ENCODE peak calls at places on chromosomes 5 and 9, in seven cellular contexts. L is GM13976, P is NCI-H460, C is neural crest cell, T is germinal center, Y is EL, Z is Caki2. F is an unnamed sample.

GRCh38 chr5:74127377-74128338 is 501.7 kb downstream of the ARHGEF28 start:
- DNase-seq in L (no peak), P (no peak), C (no peak), T (no peak), Y (peak), Z (no peak), F (no peak)

GRCh38 chr5:61783481-61783880 is 451.4 kb downstream of the ZSWIM6 start:
- DNase-seq in L (no peak), P (no peak), C (no peak), T (no peak), Y (no peak), Z (no peak), F (no peak)

GRCh38 chr5:80747922-80748321 is 93.1 kb upstream of the DHFR start:
- DNase-seq in L (no peak), P (no peak), C (no peak), T (no peak), Y (no peak), Z (no peak), F (no peak)

GRCh38 chr5:151637676-151638075 is 46.5 kb upstream of the FAT2 start:
- DNase-seq in L (no peak), P (no peak), C (no peak), T (no peak), Y (no peak), Z (no peak), F (no peak)

GRCh38 chr5:134240421-134240962 is 14.6 kb upstream of the PPP2CA start:
- DNase-seq in L (peak), P (no peak), C (no peak), T (peak), Y (no peak), Z (peak), F (peak)

GRCh38 chr5:74272019-74272775 is 368.3 kb downstream of the ENC1 start:
- DNase-seq in L (no peak), P (peak), C (no peak), T (no peak), Y (peak), Z (peak), F (no peak)

GRCh38 chr5:154046486-154046885 is 7.7 kb downstream of the MFAP3 start:
- DNase-seq in L (no peak), P (no peak), C (no peak), T (no peak), Y (no peak), Z (no peak), F (no peak)

GRCh38 chr5:1652873-1653707 is 129.3 kb upstream of the LPCAT1 start:
- DNase-seq in L (no peak), P (no peak), C (no peak), T (peak), Y (no peak), Z (no peak), F (no peak)

GRCh38 chr9:111743275-111743674 is 51.5 kb downstream of the SHOC1 start:
- DNase-seq in L (no peak), P (peak), C (no peak), T (no peak), Y (peak), Z (peak), F (no peak)

GRCh38 chr5:81425569-81425968 is 31.6 kb upstream of the ACOT12 start:
- DNase-seq in L (peak), P (peak), C (no peak), T (peak), Y (peak), Z (peak), F (no peak)

GRCh38 chr5:40791715-40792139 is 6.4 kb downstream of the PRKAA1 start:
- DNase-seq in L (no peak), P (no peak), C (no peak), T (no peak), Y (peak), Z (no peak), F (no peak)

GRCh38 chr5:84249918-84250635 is 134.6 kb downstream of the EDIL3 start:
- DNase-seq in L (no peak), P (peak), C (no peak), T (no peak), Y (peak), Z (peak), F (no peak)

GRCh38 chr9:96014078-96014477 is 138.6 kb downstream of the ERCC6L2 start:
- DNase-seq in L (no peak), P (no peak), C (no peak), T (no peak), Y (no peak), Z (no peak), F (no peak)

GRCh38 chr9:121675969-121676822 is 24.8 kb downstream of the DAB2IP start:
- DNase-seq in L (no peak), P (no peak), C (no peak), T (no peak), Y (no peak), Z (no peak), F (no peak)

GRCh38 chr5:150175536-150175935 is 9.0 kb downstream of the CDX1 start:
- DNase-seq in L (peak), P (peak), C (no peak), T (peak), Y (peak), Z (peak), F (peak)

GRCh38 chr5:95861221-95861857 is 38.8 kb upstream of the GLRX start:
- DNase-seq in L (no peak), P (peak), C (no peak), T (no peak), Y (peak), Z (no peak), F (peak)

GRCh38 chr5:169218862-169219261 is 82.1 kb downstream of the SLIT3 start:
- DNase-seq in L (no peak), P (no peak), C (no peak), T (no peak), Y (no peak), Z (peak), F (no peak)

GRCh38 chr5:41831155-41831554 is 39.1 kb downstream of the OXCT1 start:
- DNase-seq in L (no peak), P (no peak), C (no peak), T (no peak), Y (no peak), Z (no peak), F (no peak)

GRCh38 chr5:164832545-164832944 is 1327.1 kb downstream of the MAT2B start:
- DNase-seq in L (no peak), P (no peak), C (no peak), T (no peak), Y (no peak), Z (no peak), F (no peak)

GRCh38 chr5:154179846-154180710 is 10.5 kb upstream of the GALNT10 start:
- DNase-seq in L (peak), P (peak), C (peak), T (peak), Y (peak), Z (peak), F (peak)

GRCh38 chr9:114588671-114589526 is 1.3 kb downstream of the ATP6V1G1 start:
- DNase-seq in L (no peak), P (no peak), C (no peak), T (peak), Y (peak), Z (no peak), F (no peak)

GRCh38 chr9:38131729-38132128 is 62.7 kb upstream of the SHB start:
- DNase-seq in L (no peak), P (no peak), C (no peak), T (no peak), Y (no peak), Z (no peak), F (no peak)

GRCh38 chr9:77769246-77769645 is 121.1 kb upstream of the GNA14 start:
- DNase-seq in L (no peak), P (no peak), C (no peak), T (no peak), Y (no peak), Z (no peak), F (no peak)

GRCh38 chr9:33129251-33129885 is 37.8 kb downstream of the B4GALT1 start:
- DNase-seq in L (no peak), P (no peak), C (no peak), T (no peak), Y (no peak), Z (no peak), F (no peak)